ENCODE peak calls at places on chromosomes 3 and 15, in four cellular contexts. O, E, H and K are unnamed samples.

GRCh38 chr3:126538966-126539365 is 15.0 kb downstream of the CHST13 start:
- DNase-seq in O (no peak), E (no peak), H (no peak), K (no peak)

GRCh38 chr3:56682458-56683121 is 475 bp downstream of the TASOR start:
- DNase-seq in O (peak), H (peak), E (peak), K (peak)

GRCh38 chr3:37500518-37500917 is 326.1 kb upstream of the LRRFIP2 start:
- DNase-seq in O (no peak), E (no peak), H (no peak), K (no peak)

GRCh38 chr3:42406727-42407450 is 3.5 kb downstream of the LYZL4 start:
- DNase-seq in E (no peak), H (no peak), O (no peak), K (no peak)

GRCh38 chr3:114756506-114757279 is 390.4 kb downstream of the ZBTB20 start:
- DNase-seq in E (peak), O (no peak), H (no peak), K (peak)

GRCh38 chr15:89299896-89300295 is 34.7 kb downstream of the POLG start:
- DNase-seq in E (no peak), H (no peak), O (no peak), K (peak)

GRCh38 chr15:62624541-62625399 is 417.8 kb upstream of the TPM1 start:
- DNase-seq in O (no peak), E (no peak), H (no peak), K (peak)

GRCh38 chr3:66671348-66671747 is 170.5 kb upstream of the LRIG1 start:
- DNase-seq in H (no peak), E (no peak), O (no peak), K (no peak)

GRCh38 chr3:84634668-84635067 is 324.1 kb upstream of the CADM2 start:
- DNase-seq in E (no peak), O (no peak), H (no peak), K (no peak)